ENCODE peak calls at places on chromosomes 4 and X, in ten cellular contexts. J, W, I, M, Q, N, D, H, S and A are unnamed samples.

GRCh38 chr4:141713771-141714445 is 77.5 kb downstream of the IL15 start:
- DNase-seq in N (no peak), S (no peak), M (no peak), I (peak; percentile 81), W (peak; percentile 75), D (no peak), H (no peak), Q (no peak), J (peak; percentile 48), A (peak; percentile 67)

GRCh38 chr4:133136833-133137232 is 12.3 kb upstream of the PCDH10 start:
- DNase-seq in W (no peak), H (no peak), Q (no peak), J (no peak), N (no peak), S (no peak), D (no peak), M (no peak), I (no peak), A (no peak)

GRCh38 chr4:102420563-102421221 is 75.4 kb upstream of the SLC39A8 start:
- DNase-seq in I (peak; percentile 60), Q (no peak), H (no peak), S (no peak), W (peak; percentile 29), N (no peak), D (no peak), M (no peak), J (no peak), A (peak; percentile 38)

GRCh38 chrX:76148753-76149152 is 24.1 kb upstream of the PBDC1 start:
- DNase-seq in M (peak; percentile 17), J (no peak), N (peak; percentile 9), S (peak; percentile 20), I (peak; percentile 60), H (peak; percentile 69), W (peak; percentile 39), Q (peak; percentile 37), D (peak; percentile 5), A (peak; percentile 50)

GRCh38 chr4:75831856-75832405 is 70.3 kb downstream of the PPEF2 start:
- DNase-seq in M (no peak), I (no peak), W (no peak), Q (no peak), J (no peak), S (no peak), H (no peak), D (no peak), N (peak; percentile 73), A (no peak)

GRCh38 chrX:47515941-47516649 is 33.1 kb upstream of the ZNF41 start:
- DNase-seq in J (no peak), N (no peak), Q (no peak), S (no peak), H (no peak), M (no peak), D (no peak), W (peak; percentile 81), I (peak; percentile 80), A (peak; percentile 68)

GRCh38 chrX:121579016-121579760 is 531.8 kb downstream of the GLUD2 start:
- DNase-seq in D (peak; percentile 21), I (peak; percentile 57), N (peak; percentile 24), H (no peak), S (peak; percentile 12), J (no peak), Q (peak; percentile 7), W (peak; percentile 43), M (peak; percentile 27), A (peak; percentile 56)

GRCh38 chrX:118855681-118856310 is 32.2 kb downstream of the ZCCHC12 start:
- DNase-seq in I (no peak), S (no peak), N (no peak), J (no peak), W (no peak), Q (no peak), M (no peak), D (no peak), H (no peak), A (no peak)

GRCh38 chrX:47514553-47515235 is 31.7 kb upstream of the ZNF41 start:
- DNase-seq in D (no peak), W (peak; percentile 76), I (peak; percentile 67), H (no peak), S (no peak), M (no peak), Q (no peak), J (no peak), N (no peak), A (peak; percentile 67)

GRCh38 chr4:110211007-110211769 is 12.8 kb upstream of the ELOVL6 start:
- DNase-seq in H (peak; percentile 32), Q (peak; percentile 24), N (peak; percentile 61), M (peak; percentile 14), S (no peak), W (peak; percentile 65), D (no peak), J (no peak), I (peak; percentile 51), A (peak; percentile 77)

GRCh38 chrX:99798951-99799350 is 611.1 kb downstream of the PCDH19 start:
- DNase-seq in D (no peak), J (peak; percentile 0), W (no peak), S (no peak), M (no peak), H (no peak), Q (no peak), N (no peak), I (no peak), A (no peak)

GRCh38 chr4:133467290-133467947 is 318.3 kb downstream of the PCDH10 start:
- DNase-seq in M (no peak), J (no peak), N (no peak), Q (no peak), W (no peak), H (no peak), S (no peak), I (no peak), D (no peak), A (no peak)

GRCh38 chrX:148203531-148203930 is 222.4 kb downstream of the FMR1NB start:
- DNase-seq in J (no peak), D (no peak), I (no peak), N (no peak), Q (no peak), S (no peak), M (no peak), W (no peak), H (no peak), A (no peak)

GRCh38 chrX:137194164-137194563 is 160.4 kb upstream of the GPR101 start:
- DNase-seq in H (no peak), I (peak; percentile 72), M (no peak), N (peak; percentile 34), W (peak; percentile 16), D (peak; percentile 0), J (no peak), Q (peak; percentile 4), S (peak; percentile 44), A (peak; percentile 24)